ENCODE peak calls at places on chromosomes 12 and 14, in ten cellular contexts. R is SK-N-SH, D is heart right ventricle, E is AG04450, I is H9, U is fibroblast of lung, N is pancreas, J is H1, A is sigmoid colon, B is HL-60. V is an unnamed sample. For H3K27me3, the result is how much of the 10 kb centered on the place peaks cover.

GRCh38 chr14:51780006-51780692 is 80.3 kb upstream of the GNG2 start:
- DNase-seq in R (peak), D (peak), E (peak), I (peak), U (peak), N (peak), J (peak), A (peak), B (peak), V (peak)

GRCh38 chr14:69539631-69540410 is 34.9 kb downstream of the CCDC177 start:
- DNase-seq in R (no peak), D (peak), E (peak), I (no peak), U (peak), N (no peak), J (no peak), A (no peak), B (peak), V (no peak)

GRCh38 chr12:101038289-101038871 is 171.7 kb downstream of the SLC5A8 start:
- DNase-seq in R (no peak), D (no peak), E (no peak), I (no peak), U (peak), N (no peak), J (no peak), A (no peak), B (no peak), V (no peak)

GRCh38 chr12:121578230-121579189 is 2.3 kb downstream of the KDM2B start:
- DNase-seq in R (peak), D (peak), E (no peak), I (peak), U (no peak), N (peak), J (peak), A (peak), B (no peak), V (peak)

GRCh38 chr14:94045563-94046345 is 19.6 kb downstream of the OTUB2 start:
- DNase-seq in R (no peak), D (no peak), E (no peak), I (peak), U (no peak), N (no peak), J (no peak), A (peak), B (no peak), V (no peak)

GRCh38 chr12:3604750-3605638 is 114.0 kb downstream of the PRMT8 start:
- DNase-seq in R (peak), D (peak), E (no peak), I (peak), U (peak), N (peak), J (peak), A (peak), B (peak), V (no peak)

GRCh38 chr12:131900397-131900796 is 6.0 kb downstream of the ULK1 start:
- DNase-seq in R (no peak), D (no peak), E (no peak), I (no peak), U (no peak), N (no peak), J (no peak), A (no peak), B (no peak), V (peak)

GRCh38 chr12:124438415-124439056 is 128.9 kb downstream of the NCOR2 start:
- DNase-seq in R (no peak), D (no peak), E (no peak), I (peak), U (no peak), N (no peak), J (no peak), A (no peak), B (no peak), V (no peak)

GRCh38 chr14:61452452-61452851 is 131.1 kb downstream of the PRKCH start:
- DNase-seq in R (no peak), D (no peak), E (no peak), I (no peak), U (no peak), N (no peak), J (no peak), A (no peak), B (no peak), V (no peak)

GRCh38 chr14:95711476-95712176 is 2.3 kb downstream of the TCL1A start:
- DNase-seq in R (no peak), D (no peak), E (no peak), I (no peak), U (no peak), N (no peak), J (no peak), A (no peak), B (no peak), V (no peak)

GRCh38 chr12:57630891-57631433 is 2.0 kb downstream of the B4GALNT1 start:
- DNase-seq in R (peak), D (no peak), E (no peak), I (peak), U (no peak), N (no peak), J (no peak), A (peak), B (no peak), V (no peak)

GRCh38 chr14:87152701-87153100 is 840.3 kb downstream of the GALC start:
- DNase-seq in R (no peak), D (no peak), E (no peak), I (no peak), U (no peak), N (no peak), J (no peak), A (no peak), B (no peak), V (no peak)

GRCh38 chr14:72254202-72254939 is 322.1 kb downstream of the RGS6 start:
- DNase-seq in R (no peak), D (no peak), E (no peak), I (no peak), U (no peak), N (no peak), J (no peak), A (no peak), B (no peak), V (no peak)

GRCh38 chr14:38989917-38990546 is 113.0 kb downstream of the SEC23A start:
- DNase-seq in R (no peak), D (no peak), E (no peak), I (no peak), U (no peak), N (no peak), J (no peak), A (no peak), B (no peak), V (no peak)

GRCh38 chr12:20798561-20798960 is 11.9 kb upstream of the SLCO1B3 start:
- DNase-seq in R (peak), D (no peak), E (no peak), I (no peak), U (peak), N (no peak), J (no peak), A (no peak), B (no peak), V (no peak)

GRCh38 chr12:42109031-42109430 is 35.6 kb downstream of the GXYLT1 start:
- DNase-seq in R (no peak), D (no peak), E (no peak), I (no peak), U (peak), N (no peak), J (no peak), A (no peak), B (no peak), V (no peak)

GRCh38 chr12:29796823-29797263 is 13.1 kb upstream of the TMTC1 start:
- DNase-seq in R (no peak), D (no peak), E (peak), I (no peak), U (peak), N (no peak), J (no peak), A (peak), B (no peak), V (no peak)

GRCh38 chr12:24421759-24422158 is 472.3 kb upstream of the SOX5 start:
- DNase-seq in R (no peak), D (no peak), E (no peak), I (no peak), U (no peak), N (no peak), J (no peak), A (no peak), B (no peak), V (no peak)

GRCh38 chr14:95468416-95469133 is 47.9 kb downstream of the SYNE3 start:
- DNase-seq in R (no peak), D (no peak), E (no peak), I (no peak), U (no peak), N (no peak), J (no peak), A (no peak), B (no peak), V (no peak)

GRCh38 chr12:27971606-27972005 is 927 bp downstream of the PTHLH start:
- DNase-seq in R (no peak), D (no peak), E (no peak), I (no peak), U (no peak), N (no peak), J (no peak), A (no peak), B (no peak), V (no peak)

GRCh38 chr12:27969011-27969900 is 3.3 kb downstream of the PTHLH start:
- DNase-seq in R (peak), D (peak), E (no peak), I (peak), U (peak), N (no peak), J (peak), A (peak), B (no peak), V (no peak)

GRCh38 chr12:27970981-27971489 is 1.5 kb downstream of the PTHLH start:
- DNase-seq in R (peak), D (no peak), E (no peak), I (peak), U (peak), N (no peak), J (peak), A (no peak), B (no peak), V (no peak)

GRCh38 chr12:27970391-27970980 is 2.0 kb downstream of the PTHLH start:
- DNase-seq in R (peak), D (peak), E (no peak), I (peak), U (peak), N (no peak), J (peak), A (peak), B (no peak), V (peak)

GRCh38 chr12:27969901-27970390 is 2.6 kb downstream of the PTHLH start:
- DNase-seq in R (no peak), D (peak), E (no peak), I (peak), U (peak), N (peak), J (peak), A (peak), B (no peak), V (peak)
- H3K27me3 ChIP-seq in R (under half), D (under half), E (under half), I (half or more), U (under half), N (under half), J (under half), A (under half), B (half or more), V (under half)

GRCh38 chr14:65226824-65227604 is 124.7 kb upstream of the MAX start:
- DNase-seq in R (no peak), D (no peak), E (no peak), I (no peak), U (no peak), N (peak), J (no peak), A (no peak), B (no peak), V (no peak)
- H3K27ac ChIP-seq in R (no peak), D (no peak), E (no peak), I (no peak), U (no peak), N (peak), J (no peak), A (no peak), B (no peak), V (no peak)

GRCh38 chr14:91371990-91372375 is 45.6 kb downstream of the CCDC88C start:
- DNase-seq in R (no peak), D (no peak), E (no peak), I (no peak), U (no peak), N (no peak), J (no peak), A (no peak), B (no peak), V (no peak)

GRCh38 chr14:91372680-91373495 is 44.7 kb downstream of the CCDC88C start:
- DNase-seq in R (peak), D (no peak), E (no peak), I (no peak), U (no peak), N (peak), J (no peak), A (no peak), B (no peak), V (no peak)

GRCh38 chr14:91374897-91375747 is 42.5 kb downstream of the CCDC88C start:
- DNase-seq in R (no peak), D (no peak), E (no peak), I (no peak), U (no peak), N (peak), J (no peak), A (no peak), B (no peak), V (no peak)

GRCh38 chr14:91374287-91374880 is 43.2 kb downstream of the CCDC88C start:
- DNase-seq in R (no peak), D (no peak), E (no peak), I (no peak), U (no peak), N (no peak), J (no peak), A (no peak), B (no peak), V (no peak)

DNA sequence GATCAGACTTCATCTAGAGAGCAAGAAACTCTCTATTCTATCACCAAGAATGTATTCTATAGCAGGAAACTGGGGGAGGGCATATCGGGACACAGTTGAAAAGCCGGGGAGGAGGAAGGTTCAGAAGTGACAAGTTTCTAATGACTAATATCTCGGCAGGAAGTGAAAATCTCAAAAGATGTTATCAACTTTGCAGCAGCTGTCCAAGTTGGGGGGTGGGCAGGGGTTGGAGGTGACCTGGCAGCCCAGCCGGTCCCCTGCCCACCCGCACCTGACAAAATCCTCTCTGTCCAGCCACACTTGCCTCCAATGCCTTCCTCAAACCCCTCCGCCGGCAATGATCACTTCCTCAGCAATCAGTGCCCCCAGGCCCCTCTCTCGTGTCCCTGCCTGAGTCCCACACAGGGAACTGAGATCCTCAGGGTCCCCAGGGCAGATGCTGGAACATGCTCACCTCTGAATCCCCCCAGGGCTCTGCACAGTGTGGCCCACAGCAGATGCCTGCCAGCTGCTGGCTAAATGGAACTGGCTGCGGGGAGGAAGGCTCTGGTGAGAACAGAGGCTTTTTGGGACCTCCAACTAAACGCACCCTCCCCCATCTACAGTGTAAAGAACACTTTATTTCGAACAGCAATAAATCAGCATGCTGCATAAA is 43.9 kb downstream of the CCDC88C start:
- DNase-seq in R (peak), D (no peak), E (no peak), I (no peak), U (no peak), N (no peak), J (no peak), A (no peak), B (no peak), V (no peak)
- H3K27me3 ChIP-seq in R (under half), D (under half), E (under half), I (under half), U (under half), N (under half), J (under half), A (under half), B (under half), V (under half)

GRCh38 chr12:46465307-46465706 is 92.7 kb upstream of the SLC38A2 start:
- DNase-seq in R (no peak), D (no peak), E (no peak), I (no peak), U (no peak), N (no peak), J (no peak), A (no peak), B (no peak), V (no peak)
- H3K27ac ChIP-seq in R (no peak), D (no peak), E (no peak), I (no peak), U (no peak), N (no peak), J (no peak), A (no peak), B (no peak), V (no peak)

DNA sequence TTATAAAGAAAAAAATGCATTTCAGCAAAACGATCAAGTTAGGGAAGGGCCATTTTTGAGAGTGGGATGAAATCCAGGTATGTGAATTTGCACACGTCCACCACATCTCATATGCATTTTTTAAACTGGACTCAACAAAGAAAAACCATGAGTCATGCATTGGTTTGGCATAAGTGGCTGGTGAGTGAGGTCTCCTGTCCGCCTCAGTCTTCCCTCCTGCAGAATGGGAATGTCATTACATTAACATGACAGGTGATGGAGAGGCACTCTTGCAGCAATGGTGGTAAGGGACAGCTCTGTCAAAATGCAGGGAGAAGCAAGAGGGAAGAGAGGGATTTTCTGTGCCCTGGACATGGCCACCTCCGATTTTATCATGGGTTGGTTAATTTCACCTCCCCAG is 17.3 kb upstream of the PWP1 start:
- DNase-seq in R (no peak), D (no peak), E (no peak), I (no peak), U (peak), N (no peak), J (no peak), A (no peak), B (no peak), V (no peak)
- H3K27me3 ChIP-seq in R (under half), D (under half), E (under half), I (under half), U (under half), N (under half), J (under half), A (under half), B (under half), V (under half)

GRCh38 chr12:114685320-114685781 is 1.4 kb upstream of the TBX3 start:
- DNase-seq in R (peak), D (no peak), E (no peak), I (peak), U (no peak), N (no peak), J (peak), A (no peak), B (no peak), V (no peak)

GRCh38 chr12:114684098-114684869 is at the start of gene TBX3:
- DNase-seq in R (peak), D (peak), E (peak), I (peak), U (peak), N (peak), J (peak), A (peak), B (no peak), V (peak)

GRCh38 chr12:114683709-114684097 is 272 bp downstream of the TBX3 start:
- DNase-seq in R (no peak), D (no peak), E (no peak), I (no peak), U (no peak), N (no peak), J (no peak), A (no peak), B (no peak), V (no peak)

GRCh38 chr12:114685869-114686268 is 1.9 kb upstream of the TBX3 start:
- DNase-seq in R (no peak), D (no peak), E (no peak), I (peak), U (no peak), N (no peak), J (no peak), A (no peak), B (no peak), V (no peak)

GRCh38 chr12:114684870-114685273 is 897 bp upstream of the TBX3 start:
- DNase-seq in R (no peak), D (no peak), E (no peak), I (no peak), U (no peak), N (no peak), J (no peak), A (no peak), B (no peak), V (no peak)
- H3K27ac ChIP-seq in R (peak), D (peak), E (peak), I (no peak), U (peak), N (peak), J (no peak), A (peak), B (no peak), V (peak)

GRCh38 chr14:77158175-77158908 is 16.8 kb upstream of the ZDHHC22 start:
- DNase-seq in R (peak), D (peak), E (peak), I (peak), U (peak), N (no peak), J (peak), A (peak), B (no peak), V (peak)
- H3K27me3 ChIP-seq in R (under half), D (under half), E (under half), I (under half), U (under half), N (under half), J (under half), A (under half), B (under half), V (under half)

GRCh38 chr12:71854594-71854993 is 15.0 kb downstream of the TBC1D15 start:
- DNase-seq in R (no peak), D (no peak), E (no peak), I (no peak), U (no peak), N (no peak), J (no peak), A (no peak), B (no peak), V (no peak)
- H3K27ac ChIP-seq in R (no peak), D (no peak), E (no peak), I (no peak), U (no peak), N (no peak), J (no peak), A (no peak), B (no peak), V (no peak)

DNA sequence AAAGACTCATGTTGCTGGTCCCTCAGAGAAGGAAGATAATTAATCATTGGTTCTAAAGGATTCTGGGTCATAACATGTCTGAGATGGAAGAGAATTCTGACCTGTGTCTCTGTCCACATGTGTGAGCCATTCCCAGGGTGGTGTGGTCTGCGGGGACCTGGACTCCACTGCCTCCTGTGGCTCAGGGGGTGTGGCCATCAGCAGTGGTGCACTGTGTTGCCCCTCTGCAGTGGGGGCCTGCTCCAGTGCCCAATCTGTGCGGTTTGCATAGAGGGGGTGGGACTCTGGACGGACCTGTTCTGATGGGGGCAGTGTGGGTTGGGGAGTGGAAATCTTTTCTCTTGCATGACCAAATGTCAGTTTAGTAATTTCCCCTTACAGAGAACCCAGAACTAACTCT is 13.5 kb downstream of the KRT85 start:
- DNase-seq in R (no peak), D (no peak), E (no peak), I (no peak), U (no peak), N (no peak), J (no peak), A (no peak), B (no peak), V (no peak)
- H3K27me3 ChIP-seq in R (under half), D (under half), E (under half), I (under half), U (under half), N (under half), J (under half), A (under half), B (under half), V (under half)

V was measured in ovary.